ENCODE peak calls at places on chromosomes 4 and X, in eight cellular contexts. One of them, this sample, is unnamed.

GRCh38 chr4:64266263-64266662 is 143.0 kb downstream of the TECRL start:
- DNase-seq in NCI-H510A treated with DMSO at 0.1 percent for 48 hours: no peak
- DNase-seq in frontal cortex: no peak
- DNase-seq in stimulated activated CD8-positive, alpha-beta memory T cell treated with anti-CD3 and anti-CD28 coated beads, Interleukin-2, amount 100 ng/mL, for 48 hours: no peak
- DNase-seq in RPMI8226: no peak
- DNase-seq in iPS DF 19.7: no peak
- DNase-seq in ureter: no peak
- DNase-seq in HT-29: no peak
- DNase-seq in this sample: no peak

GRCh38 chrX:39857780-39858179 is 240.0 kb downstream of the BCOR start:
- DNase-seq in frontal cortex: no peak
- DNase-seq in NCI-H510A treated with DMSO at 0.1 percent for 48 hours: no peak
- DNase-seq in iPS DF 19.7: no peak
- DNase-seq in stimulated activated CD8-positive, alpha-beta memory T cell treated with anti-CD3 and anti-CD28 coated beads, Interleukin-2, amount 100 ng/mL, for 48 hours: peak
- DNase-seq in ureter: no peak
- DNase-seq in RPMI8226: no peak
- DNase-seq in HT-29: no peak
- DNase-seq in this sample: peak

GRCh38 chr4:60723796-60724195 is 476.3 kb upstream of the ADGRL3 start:
- DNase-seq in NCI-H510A treated with DMSO at 0.1 percent for 48 hours: no peak
- DNase-seq in ureter: no peak
- DNase-seq in RPMI8226: no peak
- DNase-seq in frontal cortex: no peak
- DNase-seq in stimulated activated CD8-positive, alpha-beta memory T cell treated with anti-CD3 and anti-CD28 coated beads, Interleukin-2, amount 100 ng/mL, for 48 hours: no peak
- DNase-seq in iPS DF 19.7: no peak
- DNase-seq in HT-29: no peak
- DNase-seq in this sample: no peak

GRCh38 chr4:1492636-1493539 is 86.6 kb upstream of the NKX1-1 start:
- DNase-seq in RPMI8226: no peak
- DNase-seq in frontal cortex: no peak
- DNase-seq in HT-29: no peak
- DNase-seq in ureter: no peak
- DNase-seq in stimulated activated CD8-positive, alpha-beta memory T cell treated with anti-CD3 and anti-CD28 coated beads, Interleukin-2, amount 100 ng/mL, for 48 hours: no peak
- DNase-seq in iPS DF 19.7: no peak
- DNase-seq in NCI-H510A treated with DMSO at 0.1 percent for 48 hours: no peak
- DNase-seq in this sample: no peak

GRCh38 chr4:2850966-2851782 is 7.5 kb downstream of the ADD1 start:
- DNase-seq in iPS DF 19.7: no peak
- DNase-seq in RPMI8226: no peak
- DNase-seq in HT-29: no peak
- DNase-seq in NCI-H510A treated with DMSO at 0.1 percent for 48 hours: no peak
- DNase-seq in ureter: no peak
- DNase-seq in frontal cortex: no peak
- DNase-seq in stimulated activated CD8-positive, alpha-beta memory T cell treated with anti-CD3 and anti-CD28 coated beads, Interleukin-2, amount 100 ng/mL, for 48 hours: no peak
- DNase-seq in this sample: no peak

GRCh38 chr4:38664704-38665401 is 854 bp downstream of the KLF3 start:
- DNase-seq in RPMI8226: peak
- DNase-seq in stimulated activated CD8-positive, alpha-beta memory T cell treated with anti-CD3 and anti-CD28 coated beads, Interleukin-2, amount 100 ng/mL, for 48 hours: no peak
- DNase-seq in NCI-H510A treated with DMSO at 0.1 percent for 48 hours: peak
- DNase-seq in iPS DF 19.7: no peak
- DNase-seq in ureter: peak
- DNase-seq in HT-29: peak
- DNase-seq in frontal cortex: peak
- DNase-seq in this sample: no peak

GRCh38 chr4:5827108-5828004 is 65.5 kb downstream of the CRMP1 start:
- DNase-seq in NCI-H510A treated with DMSO at 0.1 percent for 48 hours: no peak
- DNase-seq in stimulated activated CD8-positive, alpha-beta memory T cell treated with anti-CD3 and anti-CD28 coated beads, Interleukin-2, amount 100 ng/mL, for 48 hours: no peak
- DNase-seq in HT-29: no peak
- DNase-seq in ureter: no peak
- DNase-seq in frontal cortex: no peak
- DNase-seq in RPMI8226: no peak
- DNase-seq in iPS DF 19.7: no peak
- DNase-seq in this sample: no peak

GRCh38 chr4:70734168-70734954 is 12.6 kb downstream of the RUFY3 start:
- DNase-seq in HT-29: peak
- DNase-seq in stimulated activated CD8-positive, alpha-beta memory T cell treated with anti-CD3 and anti-CD28 coated beads, Interleukin-2, amount 100 ng/mL, for 48 hours: no peak
- DNase-seq in NCI-H510A treated with DMSO at 0.1 percent for 48 hours: no peak
- DNase-seq in ureter: no peak
- DNase-seq in RPMI8226: peak
- DNase-seq in frontal cortex: no peak
- DNase-seq in iPS DF 19.7: no peak
- DNase-seq in this sample: no peak

GRCh38 chr4:100880012-100880411 is 362.2 kb upstream of the EMCN start:
- DNase-seq in ureter: no peak
- DNase-seq in NCI-H510A treated with DMSO at 0.1 percent for 48 hours: no peak
- DNase-seq in frontal cortex: no peak
- DNase-seq in iPS DF 19.7: no peak
- DNase-seq in stimulated activated CD8-positive, alpha-beta memory T cell treated with anti-CD3 and anti-CD28 coated beads, Interleukin-2, amount 100 ng/mL, for 48 hours: no peak
- DNase-seq in RPMI8226: no peak
- DNase-seq in HT-29: no peak
- DNase-seq in this sample: no peak

GRCh38 chr4:176910646-176911045 is 117.9 kb upstream of the VEGFC start:
- DNase-seq in NCI-H510A treated with DMSO at 0.1 percent for 48 hours: no peak
- DNase-seq in ureter: no peak
- DNase-seq in frontal cortex: no peak
- DNase-seq in HT-29: no peak
- DNase-seq in iPS DF 19.7: no peak
- DNase-seq in RPMI8226: no peak
- DNase-seq in stimulated activated CD8-positive, alpha-beta memory T cell treated with anti-CD3 and anti-CD28 coated beads, Interleukin-2, amount 100 ng/mL, for 48 hours: no peak
- DNase-seq in this sample: no peak

GRCh38 chrX:100731441-100732281 is at the start of gene SYTL4:
- DNase-seq in RPMI8226: no peak
- DNase-seq in NCI-H510A treated with DMSO at 0.1 percent for 48 hours: no peak
- DNase-seq in ureter: no peak
- DNase-seq in stimulated activated CD8-positive, alpha-beta memory T cell treated with anti-CD3 and anti-CD28 coated beads, Interleukin-2, amount 100 ng/mL, for 48 hours: no peak
- DNase-seq in frontal cortex: no peak
- DNase-seq in iPS DF 19.7: peak
- DNase-seq in HT-29: peak
- DNase-seq in this sample: no peak

GRCh38 chr4:98261291-98262271 is at the start of gene RAP1GDS1:
- DNase-seq in iPS DF 19.7: no peak
- DNase-seq in stimulated activated CD8-positive, alpha-beta memory T cell treated with anti-CD3 and anti-CD28 coated beads, Interleukin-2, amount 100 ng/mL, for 48 hours: peak
- DNase-seq in RPMI8226: peak
- DNase-seq in frontal cortex: peak
- DNase-seq in NCI-H510A treated with DMSO at 0.1 percent for 48 hours: peak
- DNase-seq in HT-29: peak
- DNase-seq in ureter: peak
- DNase-seq in this sample: peak

GRCh38 chrX:40318076-40318475 is 220.3 kb upstream of the BCOR start:
- DNase-seq in HT-29: no peak
- DNase-seq in NCI-H510A treated with DMSO at 0.1 percent for 48 hours: no peak
- DNase-seq in stimulated activated CD8-positive, alpha-beta memory T cell treated with anti-CD3 and anti-CD28 coated beads, Interleukin-2, amount 100 ng/mL, for 48 hours: no peak
- DNase-seq in RPMI8226: no peak
- DNase-seq in frontal cortex: no peak
- DNase-seq in ureter: no peak
- DNase-seq in iPS DF 19.7: no peak
- DNase-seq in this sample: no peak

GRCh38 chr4:184237612-184238011 is 19.9 kb upstream of the ENPP6 start:
- DNase-seq in RPMI8226: no peak
- DNase-seq in HT-29: no peak
- DNase-seq in NCI-H510A treated with DMSO at 0.1 percent for 48 hours: no peak
- DNase-seq in stimulated activated CD8-positive, alpha-beta memory T cell treated with anti-CD3 and anti-CD28 coated beads, Interleukin-2, amount 100 ng/mL, for 48 hours: no peak
- DNase-seq in frontal cortex: no peak
- DNase-seq in ureter: no peak
- DNase-seq in iPS DF 19.7: no peak
- DNase-seq in this sample: no peak

GRCh38 chrX:44306336-44306735 is 37.1 kb downstream of the EFHC2 start:
- DNase-seq in frontal cortex: no peak
- DNase-seq in HT-29: peak
- DNase-seq in iPS DF 19.7: no peak
- DNase-seq in NCI-H510A treated with DMSO at 0.1 percent for 48 hours: no peak
- DNase-seq in RPMI8226: peak
- DNase-seq in stimulated activated CD8-positive, alpha-beta memory T cell treated with anti-CD3 and anti-CD28 coated beads, Interleukin-2, amount 100 ng/mL, for 48 hours: no peak
- DNase-seq in ureter: no peak
- DNase-seq in this sample: no peak